ENCODE peak calls at places on chromosomes 6 and 20, in four cellular contexts. One of them, this sample, is unnamed.

GRCh38 chr6:163180874-163181541 is 233.5 kb upstream of the QKI start:
- DNase-seq in K562: peak
- DNase-seq in GM12891: no peak
- DNase-seq in HL-60: peak
- DNase-seq in this sample: peak

GRCh38 chr20:56778765-56779195 is 149.7 kb downstream of the TFAP2C start:
- DNase-seq in K562: no peak
- DNase-seq in GM12891: no peak
- DNase-seq in HL-60: no peak
- DNase-seq in this sample: no peak

GRCh38 chr20:58685988-58686387 is 6.6 kb upstream of the NPEPL1 start:
- DNase-seq in K562: no peak
- DNase-seq in GM12891: no peak
- DNase-seq in HL-60: no peak
- DNase-seq in this sample: no peak

GRCh38 chr6:25042599-25042936 is 106.8 kb upstream of the RIPOR2 start:
- DNase-seq in K562: no peak
- DNase-seq in GM12891: no peak
- DNase-seq in HL-60: no peak
- DNase-seq in this sample: no peak

GRCh38 chr6:35298625-35299140 is 1.1 kb downstream of the DEF6 start:
- DNase-seq in K562: peak
- DNase-seq in GM12891: no peak
- DNase-seq in HL-60: peak
- DNase-seq in this sample: no peak

GRCh38 chr20:58892932-58893224 is 40.4 kb downstream of the GNAS start:
- DNase-seq in K562: peak
- DNase-seq in GM12891: no peak
- DNase-seq in HL-60: no peak
- DNase-seq in this sample: no peak

GRCh38 chr6:154039231-154039842 is at the start of gene OPRM1:
- DNase-seq in K562: peak
- DNase-seq in GM12891: no peak
- DNase-seq in HL-60: peak
- DNase-seq in this sample: no peak

GRCh38 chr6:12656841-12657435 is 59.6 kb upstream of the PHACTR1 start:
- DNase-seq in K562: no peak
- DNase-seq in GM12891: no peak
- DNase-seq in HL-60: no peak
- DNase-seq in this sample: no peak

GRCh38 chr6:56708810-56709597 is 66.3 kb upstream of the DST start:
- DNase-seq in K562: peak
- DNase-seq in GM12891: no peak
- DNase-seq in HL-60: peak
- DNase-seq in this sample: no peak

GRCh38 chr6:73796881-73797280 is 100.9 kb downstream of the CD109 start:
- DNase-seq in K562: no peak
- DNase-seq in GM12891: no peak
- DNase-seq in HL-60: no peak
- DNase-seq in this sample: no peak

GRCh38 chr6:111486921-111487320 is 3.9 kb upstream of the REV3L start:
- DNase-seq in K562: no peak
- DNase-seq in GM12891: no peak
- DNase-seq in HL-60: no peak
- DNase-seq in this sample: no peak

GRCh38 chr6:56977192-56977591 is 22.3 kb downstream of the BEND6 start:
- DNase-seq in K562: no peak
- DNase-seq in GM12891: no peak
- DNase-seq in HL-60: no peak
- DNase-seq in this sample: no peak

GRCh38 chr6:100726741-100727140 is 154.4 kb downstream of the ASCC3 start:
- DNase-seq in K562: no peak
- DNase-seq in GM12891: no peak
- DNase-seq in HL-60: no peak
- DNase-seq in this sample: no peak

GRCh38 chr20:62950741-62951140 is 1.8 kb upstream of the SLC17A9 start:
- DNase-seq in K562: no peak
- DNase-seq in GM12891: no peak
- DNase-seq in HL-60: no peak
- DNase-seq in this sample: no peak

GRCh38 chr6:2378046-2378657 is 132.7 kb upstream of the GMDS start:
- DNase-seq in K562: no peak
- DNase-seq in GM12891: no peak
- DNase-seq in HL-60: no peak
- DNase-seq in this sample: no peak

GRCh38 chr20:43448748-43449535 is 8.8 kb upstream of the SRSF6 start:
- DNase-seq in K562: peak
- DNase-seq in GM12891: peak
- DNase-seq in HL-60: peak
- DNase-seq in this sample: peak

GRCh38 chr20:16486532-16486931 is 86.7 kb downstream of the KIF16B start:
- DNase-seq in K562: no peak
- DNase-seq in GM12891: no peak
- DNase-seq in HL-60: no peak
- DNase-seq in this sample: no peak

GRCh38 chr6:69868961-69869360 is 2.6 kb downstream of the COL19A1 start:
- DNase-seq in K562: no peak
- DNase-seq in GM12891: no peak
- DNase-seq in HL-60: no peak
- DNase-seq in this sample: no peak

GRCh38 chr20:58585753-58586540 is 65.1 kb upstream of the STX16 start:
- DNase-seq in K562: no peak
- DNase-seq in GM12891: no peak
- DNase-seq in HL-60: no peak
- DNase-seq in this sample: no peak

GRCh38 chr6:15501806-15502450 is 160.9 kb downstream of the DTNBP1 start:
- DNase-seq in K562: no peak
- DNase-seq in GM12891: no peak
- DNase-seq in HL-60: no peak
- DNase-seq in this sample: no peak

GRCh38 chr20:47205577-47206123 is 150.8 kb downstream of the ZMYND8 start:
- DNase-seq in K562: peak
- DNase-seq in GM12891: no peak
- DNase-seq in HL-60: peak
- DNase-seq in this sample: no peak

GRCh38 chr20:20060234-20060998 is 8.1 kb downstream of the CFAP61 start:
- DNase-seq in K562: no peak
- DNase-seq in GM12891: no peak
- DNase-seq in HL-60: no peak
- DNase-seq in this sample: no peak

GRCh38 chr6:10531513-10531912 is 10.4 kb downstream of the GCNT2 start:
- DNase-seq in K562: no peak
- DNase-seq in GM12891: no peak
- DNase-seq in HL-60: no peak
- DNase-seq in this sample: no peak

GRCh38 chr20:19540401-19540800 is 217.7 kb upstream of the RIN2 start:
- DNase-seq in K562: no peak
- DNase-seq in GM12891: no peak
- DNase-seq in HL-60: no peak
- DNase-seq in this sample: no peak

GRCh38 chr20:58213112-58213511 is 15.3 kb downstream of the ANKRD60 start:
- DNase-seq in K562: no peak
- DNase-seq in GM12891: no peak
- DNase-seq in HL-60: no peak
- DNase-seq in this sample: no peak

GRCh38 chr6:33716379-33716778 is 4.9 kb upstream of the UQCC2 start:
- DNase-seq in K562: no peak
- DNase-seq in GM12891: no peak
- DNase-seq in HL-60: no peak
- DNase-seq in this sample: no peak

GRCh38 chr20:11234181-11234969 is 560.6 kb upstream of the JAG1 start:
- DNase-seq in K562: no peak
- DNase-seq in GM12891: no peak
- DNase-seq in HL-60: no peak
- DNase-seq in this sample: no peak

GRCh38 chr20:38599410-38599882 is 2.2 kb upstream of the ARHGAP40 start:
- DNase-seq in K562: peak
- DNase-seq in GM12891: no peak
- DNase-seq in HL-60: no peak
- DNase-seq in this sample: no peak

GRCh38 chr20:63554361-63555278 is 661 bp downstream of the FNDC11 start:
- DNase-seq in K562: no peak
- DNase-seq in GM12891: no peak
- DNase-seq in HL-60: no peak
- DNase-seq in this sample: no peak

GRCh38 chr20:61056627-61057312 is 195.3 kb upstream of the CDH4 start:
- DNase-seq in K562: no peak
- DNase-seq in GM12891: no peak
- DNase-seq in HL-60: no peak
- DNase-seq in this sample: no peak

GRCh38 chr20:22339091-22339881 is 245.1 kb downstream of the FOXA2 start:
- DNase-seq in K562: peak
- DNase-seq in GM12891: peak
- DNase-seq in HL-60: peak
- DNase-seq in this sample: peak

GRCh38 chr20:60052322-60052721 is 94.1 kb downstream of the CDH26 start:
- DNase-seq in K562: no peak
- DNase-seq in GM12891: no peak
- DNase-seq in HL-60: no peak
- DNase-seq in this sample: no peak

GRCh38 chr20:10877345-10877744 is 203.5 kb upstream of the JAG1 start:
- DNase-seq in K562: no peak
- DNase-seq in GM12891: no peak
- DNase-seq in HL-60: no peak
- DNase-seq in this sample: no peak

GRCh38 chr6:73640179-73640750 is 13.5 kb downstream of the SLC17A5 start:
- DNase-seq in K562: no peak
- DNase-seq in GM12891: no peak
- DNase-seq in HL-60: no peak
- DNase-seq in this sample: no peak

DNA sequence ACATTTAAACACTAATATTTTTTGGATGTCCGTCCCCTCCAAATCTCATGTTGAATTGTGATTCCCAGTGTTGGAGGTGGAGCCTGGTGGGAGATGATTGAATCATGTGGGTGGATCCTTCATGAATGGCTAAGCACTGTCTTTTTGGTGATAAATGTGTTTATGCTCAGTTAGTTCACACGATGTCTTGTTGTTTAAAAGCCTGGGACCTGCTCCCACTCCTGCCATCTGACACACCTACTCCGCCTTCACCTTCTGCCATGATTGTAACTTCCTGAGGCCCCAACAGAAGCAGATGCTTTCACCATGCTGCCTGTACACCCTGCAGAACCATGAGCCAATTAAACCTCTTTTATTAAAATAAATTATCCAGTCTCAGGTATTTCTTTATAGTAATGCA is 114.7 kb downstream of the TNFAIP3 start:
- DNase-seq in K562: no peak
- DNase-seq in GM12891: no peak
- DNase-seq in HL-60: no peak
- DNase-seq in this sample: no peak
- TF ChIP-seq POLR2AphosphoS5 in K562: no peak
- TF ChIP-seq POLR2AphosphoS5 in GM12891: no peak
- TF ChIP-seq POLR2AphosphoS5 in HL-60: no peak
- TF ChIP-seq POLR2AphosphoS5 in this sample: no peak

GRCh38 chr6:155939253-155939652 is 483.6 kb upstream of the NOX3 start:
- DNase-seq in K562: no peak
- DNase-seq in GM12891: no peak
- DNase-seq in HL-60: no peak
- DNase-seq in this sample: no peak
- TF ChIP-seq POLR2AphosphoS5 in K562: no peak
- TF ChIP-seq POLR2AphosphoS5 in GM12891: no peak
- TF ChIP-seq POLR2AphosphoS5 in HL-60: no peak
- TF ChIP-seq POLR2AphosphoS5 in this sample: no peak

GRCh38 chr20:36374995-36375394 is 68.9 kb downstream of the DLGAP4 start:
- DNase-seq in K562: no peak
- DNase-seq in GM12891: no peak
- DNase-seq in HL-60: no peak
- DNase-seq in this sample: no peak

GRCh38 chr20:36370991-36371390 is 64.9 kb downstream of the DLGAP4 start:
- DNase-seq in K562: no peak
- DNase-seq in GM12891: no peak
- DNase-seq in HL-60: no peak
- DNase-seq in this sample: no peak

GRCh38 chr20:36372671-36373070 is 66.5 kb downstream of the DLGAP4 start:
- DNase-seq in K562: no peak
- DNase-seq in GM12891: no peak
- DNase-seq in HL-60: no peak
- DNase-seq in this sample: no peak

GRCh38 chr20:36371391-36371790 is 65.3 kb downstream of the DLGAP4 start:
- DNase-seq in K562: no peak
- DNase-seq in GM12891: no peak
- DNase-seq in HL-60: no peak
- DNase-seq in this sample: no peak

DNA sequence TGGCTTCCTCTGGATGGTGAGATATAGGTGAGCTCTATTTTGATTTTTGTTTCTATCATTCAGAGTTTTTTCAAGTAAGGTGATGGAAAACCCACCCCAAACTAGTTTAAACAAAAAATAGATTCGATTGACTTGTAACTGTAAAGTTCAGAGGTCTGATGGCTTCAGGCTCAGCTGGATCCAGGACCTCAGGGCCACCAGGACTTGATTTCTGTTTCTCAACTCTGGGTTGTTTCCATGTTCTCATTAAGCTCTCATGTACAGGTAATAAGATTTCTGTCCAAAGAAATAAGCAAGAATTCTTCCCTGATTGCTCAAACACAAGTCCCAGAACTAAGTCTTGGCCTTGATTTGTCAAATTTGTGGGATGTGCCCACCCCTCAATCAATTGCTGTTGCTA is 67.0 kb downstream of the DLGAP4 start:
- DNase-seq in K562: no peak
- DNase-seq in GM12891: no peak
- DNase-seq in HL-60: no peak
- DNase-seq in this sample: no peak
- TF ChIP-seq POLR2AphosphoS5 in K562: no peak
- TF ChIP-seq POLR2AphosphoS5 in GM12891: no peak
- TF ChIP-seq POLR2AphosphoS5 in HL-60: no peak
- TF ChIP-seq POLR2AphosphoS5 in this sample: no peak

GRCh38 chr6:8940356-8940755 is 505.0 kb upstream of the SLC35B3 start:
- DNase-seq in K562: no peak
- DNase-seq in GM12891: no peak
- DNase-seq in HL-60: no peak
- DNase-seq in this sample: no peak

GRCh38 chr6:8941578-8941977 is 506.2 kb upstream of the SLC35B3 start:
- DNase-seq in K562: no peak
- DNase-seq in GM12891: no peak
- DNase-seq in HL-60: no peak
- DNase-seq in this sample: no peak

GRCh38 chr6:8943073-8943472 is 507.7 kb upstream of the SLC35B3 start:
- DNase-seq in K562: no peak
- DNase-seq in GM12891: no peak
- DNase-seq in HL-60: no peak
- DNase-seq in this sample: no peak

GRCh38 chr6:8944548-8944947 is 509.2 kb upstream of the SLC35B3 start:
- DNase-seq in K562: no peak
- DNase-seq in GM12891: no peak
- DNase-seq in HL-60: no peak
- DNase-seq in this sample: no peak

DNA sequence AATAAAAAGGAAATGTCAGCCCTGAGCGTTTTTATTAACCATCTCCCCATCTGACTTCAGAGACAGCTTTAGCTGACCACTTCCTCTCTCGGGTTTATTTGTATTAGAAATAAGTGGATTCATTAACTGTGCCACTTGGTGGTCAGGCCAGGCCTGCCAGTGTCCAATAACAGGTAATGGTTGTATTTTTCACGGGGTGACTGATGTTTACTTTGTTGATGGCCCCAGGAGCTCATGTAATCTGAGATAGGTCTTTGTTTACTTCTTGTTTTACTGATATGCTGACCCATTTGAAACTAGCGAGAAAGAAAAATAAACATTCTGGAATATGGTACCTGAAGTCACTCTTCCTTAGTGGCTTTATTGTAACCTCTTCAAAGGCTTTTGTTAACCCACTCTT is 504.3 kb upstream of the SLC35B3 start:
- DNase-seq in K562: no peak
- DNase-seq in GM12891: no peak
- DNase-seq in HL-60: no peak
- DNase-seq in this sample: no peak
- TF ChIP-seq POLR2AphosphoS5 in K562: no peak
- TF ChIP-seq POLR2AphosphoS5 in GM12891: no peak
- TF ChIP-seq POLR2AphosphoS5 in HL-60: no peak
- TF ChIP-seq POLR2AphosphoS5 in this sample: peak